ENCODE peak calls at places on chromosomes 3 and 15, in eight cellular contexts. V, N, U, R, W, T, Q and X are unnamed samples.

GRCh38 chr3:185930393-185931107 is 7.3 kb downstream of the TRA2B start:
- DNase-seq in Q (no peak), U (no peak), R (no peak), T (no peak), W (peak; percentile 57), N (no peak), V (no peak), X (no peak)

GRCh38 chr15:41609123-41609522 is 50.1 kb downstream of the TYRO3 start:
- DNase-seq in Q (no peak), W (no peak), V (no peak), U (no peak), R (no peak), T (no peak), N (no peak), X (no peak)

GRCh38 chr3:64454768-64455167 is 229.5 kb upstream of the PRICKLE2 start:
- DNase-seq in U (no peak), Q (no peak), T (no peak), R (no peak), W (no peak), V (no peak), N (no peak), X (no peak)

GRCh38 chr3:185537369-185537970 is 14.9 kb downstream of the LIPH start:
- DNase-seq in Q (peak; percentile 60), T (peak; percentile 20), N (peak; percentile 98), R (peak; percentile 67), W (peak; percentile 80), U (no peak), V (peak; percentile 64), X (peak; percentile 17)

GRCh38 chr3:44468572-44469520 is 8.6 kb downstream of the ZNF445 start:
- DNase-seq in U (no peak), R (no peak), N (no peak), Q (no peak), W (peak; percentile 57), V (no peak), T (no peak), X (no peak)

GRCh38 chr15:90031231-90031791 is 30.2 kb downstream of the ZNF710 start:
- DNase-seq in N (no peak), W (peak; percentile 11), Q (no peak), V (peak; percentile 39), T (no peak), R (no peak), U (no peak), X (no peak)

GRCh38 chr15:37289109-37289765 is 188.9 kb upstream of the MEIS2 start:
- DNase-seq in Q (no peak), V (no peak), T (no peak), N (peak; percentile 1), W (peak; percentile 5), R (no peak), U (no peak), X (no peak)

GRCh38 chr15:44726136-44726535 is 10.2 kb upstream of the TRIM69 start:
- DNase-seq in W (no peak), R (no peak), V (no peak), U (no peak), Q (no peak), T (no peak), N (no peak), X (peak; percentile 31)

GRCh38 chr15:69929905-69930630 is 167.6 kb downstream of the TLE3 start:
- DNase-seq in N (no peak), V (no peak), U (no peak), Q (no peak), R (no peak), W (no peak), T (no peak), X (no peak)

GRCh38 chr3:142560118-142560517 is 18.4 kb downstream of the ATR start:
- DNase-seq in U (no peak), N (no peak), Q (no peak), R (no peak), W (no peak), T (no peak), V (no peak), X (no peak)

GRCh38 chr15:63250312-63250965 is 27.0 kb upstream of the APH1B start:
- DNase-seq in U (no peak), R (no peak), Q (no peak), N (no peak), W (peak; percentile 98), T (no peak), V (no peak), X (no peak)

GRCh38 chr15:58951388-58952060 is 18.0 kb upstream of the SLTM start:
- DNase-seq in U (no peak), R (peak; percentile 53), V (no peak), Q (no peak), T (no peak), N (no peak), W (peak; percentile 84), X (no peak)

GRCh38 chr3:194472290-194472920 is 14.4 kb downstream of the ATP13A3 start:
- DNase-seq in R (peak; percentile 51), T (no peak), U (no peak), N (peak; percentile 68), V (no peak), Q (peak; percentile 66), W (peak; percentile 82), X (no peak)

GRCh38 chr3:139794469-139795265 is 116.9 kb upstream of the NMNAT3 start:
- DNase-seq in R (no peak), N (no peak), V (no peak), U (no peak), Q (no peak), T (no peak), W (no peak), X (no peak)

GRCh38 chr15:63402498-63403253 is 21.0 kb upstream of the CA12 start:
- DNase-seq in W (peak; percentile 57), R (no peak), V (no peak), N (peak; percentile 57), Q (peak; percentile 18), U (no peak), T (no peak), X (no peak)

GRCh38 chr3:24508423-24508839 is 13.8 kb upstream of the THRB start:
- DNase-seq in T (no peak), V (no peak), Q (no peak), R (no peak), U (no peak), N (no peak), W (no peak), X (no peak)

GRCh38 chr3:168914662-168915061 is 748.9 kb downstream of the MECOM start:
- DNase-seq in T (no peak), V (no peak), W (peak; percentile 6), R (no peak), Q (no peak), N (no peak), U (no peak), X (no peak)

GRCh38 chr15:88066758-88067157 is 189.8 kb downstream of the NTRK3 start:
- DNase-seq in T (no peak), U (no peak), R (no peak), N (no peak), Q (no peak), V (no peak), W (no peak), X (no peak)

GRCh38 chr15:83206387-83206970 is 1.1 kb downstream of the HDGFL3 start:
- DNase-seq in T (no peak), N (peak; percentile 32), V (no peak), R (no peak), W (no peak), Q (peak; percentile 6), U (no peak), X (no peak)

GRCh38 chr3:141663993-141664392 is 74.1 kb upstream of the RNF7 start:
- DNase-seq in Q (no peak), V (no peak), R (no peak), W (peak; percentile 48), N (no peak), T (no peak), U (no peak), X (peak; percentile 73)

GRCh38 chr3:32780735-32781210 is 37.0 kb upstream of the TRIM71 start:
- DNase-seq in N (peak; percentile 65), Q (peak; percentile 6), T (peak; percentile 21), W (peak; percentile 16), V (peak; percentile 57), U (no peak), R (peak; percentile 34), X (peak; percentile 18)

GRCh38 chr15:98067339-98067738 is 106.8 kb downstream of the ARRDC4 start:
- DNase-seq in U (no peak), V (no peak), R (no peak), N (no peak), Q (no peak), W (peak; percentile 4), T (no peak), X (no peak)

GRCh38 chr15:99566157-99566900 is 545 bp downstream of the MEF2A start:
- DNase-seq in V (peak; percentile 66), N (no peak), T (peak; percentile 47), W (no peak), R (peak; percentile 22), Q (no peak), U (no peak), X (peak; percentile 41)

GRCh38 chr3:21390856-21391255 is 360.2 kb downstream of the ZNF385D start:
- DNase-seq in T (no peak), W (no peak), N (no peak), V (no peak), R (no peak), U (no peak), Q (no peak), X (no peak)

GRCh38 chr3:136994772-136995516 is 37.2 kb downstream of the IL20RB start:
- DNase-seq in V (peak; percentile 84), W (peak; percentile 51), R (peak; percentile 93), Q (peak; percentile 83), N (peak; percentile 24), U (peak; percentile 83), T (peak; percentile 77), X (peak; percentile 91)

GRCh38 chr15:53665930-53666329 is 93.5 kb downstream of the WDR72 start:
- DNase-seq in U (no peak), W (no peak), T (no peak), Q (no peak), N (no peak), V (no peak), R (no peak), X (no peak)
- TF ChIP-seq CTCF in U (no peak), W (no peak), T (no peak), Q (no peak), N (peak; percentile 59), V (no peak), R (peak; percentile 45), X (no peak)

GRCh38 chr3:61841111-61841845 is 279.9 kb downstream of the PTPRG start:
- DNase-seq in N (no peak), V (no peak), U (no peak), R (no peak), T (no peak), Q (peak; percentile 61), W (peak; percentile 68), X (no peak)
- TF ChIP-seq POLR2A in N (no peak), V (no peak), U (no peak), R (no peak), T (no peak), Q (no peak), W (no peak), X (no peak)

GRCh38 chr3:173876476-173876875 is 478.9 kb downstream of the NLGN1 start:
- DNase-seq in U (no peak), Q (no peak), R (no peak), T (no peak), V (no peak), W (no peak), N (no peak), X (no peak)
- TF ChIP-seq CTCF in U (no peak), Q (no peak), R (no peak), T (peak; percentile 31), V (no peak), W (peak; percentile 21), N (no peak), X (no peak)

DNA sequence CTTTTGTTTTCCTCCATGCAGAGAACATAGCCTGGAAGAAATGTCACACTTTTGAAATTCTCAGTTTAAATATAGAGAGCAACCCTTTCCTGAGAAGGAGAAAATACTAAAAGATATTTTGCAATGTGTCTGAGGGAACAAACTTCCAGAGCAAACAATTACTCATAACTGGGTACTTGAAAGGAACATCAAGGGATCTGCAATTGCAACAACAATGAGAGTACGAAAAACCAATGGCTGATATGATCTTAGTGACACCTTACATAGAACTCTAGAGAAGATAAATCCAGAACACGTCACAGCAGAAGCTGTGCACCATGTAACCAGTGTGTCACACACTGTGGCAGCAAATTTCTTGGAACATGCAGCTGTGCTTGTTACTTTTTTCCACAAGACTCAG is 14.6 kb upstream of the ARPP21 start:
- DNase-seq in T (no peak), R (no peak), U (no peak), W (no peak), Q (no peak), N (peak; percentile 47), V (no peak), X (no peak)
- TF ChIP-seq POLR2A in T (no peak), R (no peak), U (no peak), W (no peak), Q (no peak), N (no peak), V (no peak), X (no peak)